ENCODE peak calls at places on chromosome 6, in five cellular contexts. R is Panc1, S is iPS DF 6.9, D is IMR-90, W is Peyer's patch. L is an unnamed sample.

GRCh38 chr6:116277124-116277523 is 2.6 kb downstream of the TSPYL1 start:
- DNase-seq in R (no peak), D (no peak), W (no peak), S (no peak), L (peak)

GRCh38 chr6:87297115-87297514 is 25.3 kb upstream of the SMIM8 start:
- DNase-seq in D (peak), W (no peak), R (no peak), S (no peak), L (no peak)

GRCh38 chr6:31609519-31610406 is 5.3 kb upstream of the AIF1 start:
- DNase-seq in D (no peak), W (no peak), R (no peak), S (no peak), L (peak)

GRCh38 chr6:150236114-150236513 is 93.3 kb downstream of the PPP1R14C start:
- DNase-seq in D (no peak), S (no peak), W (no peak), R (no peak), L (no peak)

GRCh38 chr6:13194852-13195251 is 133.5 kb downstream of the TBC1D7 start:
- DNase-seq in R (peak), W (peak), D (peak), S (peak), L (peak)

GRCh38 chr6:42791706-42792320 is 10.0 kb downstream of the BICRAL start:
- DNase-seq in W (no peak), R (no peak), S (no peak), D (peak), L (no peak)

GRCh38 chr6:116190550-116190949 is 63.3 kb downstream of the TSPYL4 start:
- DNase-seq in W (no peak), R (no peak), D (peak), S (no peak), L (peak)

GRCh38 chr6:38283734-38284362 is 355.9 kb downstream of the BTBD9 start:
- DNase-seq in R (peak), D (peak), W (no peak), S (no peak), L (no peak)

GRCh38 chr6:36703081-36703606 is 5.5 kb downstream of the RAB44 start:
- DNase-seq in S (no peak), W (no peak), R (no peak), D (no peak), L (no peak)

GRCh38 chr6:42726026-42726425 is 3.6 kb upstream of the PRPH2 start:
- DNase-seq in R (no peak), S (no peak), D (no peak), W (no peak), L (no peak)

GRCh38 chr6:128807577-128807976 is 75.4 kb upstream of the LAMA2 start:
- DNase-seq in S (peak), D (peak), W (no peak), R (peak), L (no peak)

GRCh38 chr6:41036188-41036587 is 2.8 kb downstream of the UNC5CL start:
- DNase-seq in S (no peak), R (no peak), D (no peak), W (no peak), L (no peak)

GRCh38 chr6:151067684-151068596 is 171.8 kb upstream of the AKAP12 start:
- DNase-seq in R (peak), W (no peak), D (peak), S (no peak), L (peak)

GRCh38 chr6:130420911-130421310 is 55.1 kb downstream of the TMEM200A start:
- DNase-seq in D (no peak), S (no peak), R (no peak), W (no peak), L (no peak)

GRCh38 chr6:28977351-28978136 is 27.6 kb downstream of the ZNF311 start:
- DNase-seq in W (no peak), D (peak), S (no peak), R (no peak), L (peak)

GRCh38 chr6:168860987-168861386 is 392.7 kb downstream of the THBS2 start:
- DNase-seq in S (no peak), R (no peak), W (no peak), D (no peak), L (no peak)

GRCh38 chr6:119273799-119274595 is 75.6 kb downstream of the MAN1A1 start:
- DNase-seq in R (no peak), D (peak), W (no peak), S (no peak), L (no peak)

GRCh38 chr6:40482532-40482931 is 104.6 kb downstream of the LRFN2 start:
- DNase-seq in S (no peak), D (no peak), W (no peak), R (no peak), L (no peak)

GRCh38 chr6:38909020-38909730 is 139.4 kb upstream of the GLP1R start:
- DNase-seq in R (no peak), S (no peak), W (no peak), D (no peak), L (no peak)

GRCh38 chr6:104955491-104955890 is 1.4 kb upstream of the LIN28B start:
- DNase-seq in R (no peak), D (no peak), W (no peak), S (no peak), L (no peak)
- H3K4me3 ChIP-seq in R (peak), D (no peak), W (no peak), S (no peak), L (no peak)

DNA sequence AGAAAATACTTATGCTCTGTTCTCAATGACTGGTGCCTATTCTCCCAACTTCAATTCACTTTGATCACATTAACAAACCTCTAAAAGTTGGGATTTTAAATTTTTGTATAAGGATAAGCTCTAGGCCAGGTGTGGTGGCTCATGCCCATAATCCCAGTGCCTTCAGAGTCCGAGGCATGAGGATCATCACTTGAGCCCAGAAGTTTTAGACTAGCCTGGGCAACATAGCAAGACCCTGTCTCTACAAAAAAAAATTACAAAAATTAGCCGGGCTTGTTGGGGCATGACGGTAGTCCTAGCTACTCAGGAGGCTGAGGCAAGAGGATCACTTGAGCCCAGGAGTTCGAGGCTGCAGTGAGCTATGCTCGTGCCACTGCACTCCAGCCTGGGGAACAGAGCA is 3.9 kb downstream of the SSR1 start:
- DNase-seq in W (no peak), R (no peak), S (no peak), D (no peak), L (no peak)
- H3K27ac ChIP-seq in W (no peak), R (no peak), S (no peak), D (no peak), L (peak)

GRCh38 chr6:18498408-18498807 is 111.3 kb downstream of the RNF144B start:
- DNase-seq in D (no peak), R (no peak), W (no peak), S (no peak), L (no peak)
- H3K4me3 ChIP-seq in D (no peak), R (no peak), W (no peak), S (no peak), L (no peak)

DNA sequence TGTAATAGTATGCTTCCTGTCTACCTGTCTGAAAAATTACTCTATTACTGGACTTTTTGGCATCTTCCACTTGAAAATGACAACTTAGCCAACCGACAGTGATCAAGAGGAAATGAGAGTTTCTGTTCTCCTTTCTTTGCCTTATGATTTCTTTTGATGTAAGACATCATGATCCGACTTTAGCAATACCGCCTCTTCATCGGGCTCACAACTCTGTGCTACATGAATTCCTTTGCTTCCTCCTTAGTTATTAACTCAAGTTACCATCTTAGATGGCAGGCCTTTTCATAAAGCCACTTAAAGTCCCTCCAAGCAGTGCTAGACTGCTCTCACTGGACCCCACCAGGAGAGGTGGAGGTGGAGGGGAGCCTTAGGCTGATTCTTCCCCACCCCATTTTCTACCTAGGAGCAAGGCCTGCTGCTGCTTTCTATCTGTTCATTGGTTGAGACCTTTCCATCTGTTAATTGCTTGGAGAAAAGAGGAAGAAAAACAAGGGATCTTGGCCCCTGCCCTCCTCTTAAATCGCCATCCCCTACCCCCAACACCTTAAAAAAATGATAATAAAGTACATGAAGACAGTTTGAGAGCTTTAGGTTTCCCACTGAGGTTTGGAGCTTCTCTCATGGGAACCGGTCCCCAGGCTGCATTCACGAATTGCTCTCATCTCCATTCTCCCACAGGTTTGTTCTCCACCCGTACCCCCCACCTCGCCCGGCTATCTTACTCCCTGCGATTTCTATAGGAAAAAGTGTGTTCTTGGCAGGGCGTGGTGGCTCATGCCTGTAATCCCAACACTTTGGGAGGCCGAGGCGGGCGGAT is 21.6 kb upstream of the MCM3 start:
- DNase-seq in R (no peak), S (no peak), D (no peak), W (peak), L (no peak)
- H3K27ac ChIP-seq in R (no peak), S (no peak), D (no peak), W (peak), L (no peak)

DNA sequence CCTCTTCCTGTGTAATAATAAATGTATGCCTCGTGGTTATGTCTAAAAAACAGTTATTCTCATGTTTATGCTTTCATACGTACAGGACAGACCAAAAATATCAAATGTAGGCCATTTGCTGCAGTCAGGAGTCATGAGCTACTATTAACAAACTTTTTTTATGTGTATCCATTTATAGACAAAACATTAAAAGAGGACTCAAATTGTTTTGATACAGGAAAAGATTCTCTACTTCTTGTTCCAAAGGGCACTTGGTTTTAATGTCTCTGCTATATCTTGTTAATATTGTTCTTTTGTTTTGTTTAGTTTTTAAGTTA is 155.2 kb downstream of the ZDHHC14 start:
- DNase-seq in W (no peak), S (no peak), R (no peak), D (no peak), L (no peak)
- H3K4me3 ChIP-seq in W (no peak), S (no peak), R (peak), D (no peak), L (no peak)

DNA sequence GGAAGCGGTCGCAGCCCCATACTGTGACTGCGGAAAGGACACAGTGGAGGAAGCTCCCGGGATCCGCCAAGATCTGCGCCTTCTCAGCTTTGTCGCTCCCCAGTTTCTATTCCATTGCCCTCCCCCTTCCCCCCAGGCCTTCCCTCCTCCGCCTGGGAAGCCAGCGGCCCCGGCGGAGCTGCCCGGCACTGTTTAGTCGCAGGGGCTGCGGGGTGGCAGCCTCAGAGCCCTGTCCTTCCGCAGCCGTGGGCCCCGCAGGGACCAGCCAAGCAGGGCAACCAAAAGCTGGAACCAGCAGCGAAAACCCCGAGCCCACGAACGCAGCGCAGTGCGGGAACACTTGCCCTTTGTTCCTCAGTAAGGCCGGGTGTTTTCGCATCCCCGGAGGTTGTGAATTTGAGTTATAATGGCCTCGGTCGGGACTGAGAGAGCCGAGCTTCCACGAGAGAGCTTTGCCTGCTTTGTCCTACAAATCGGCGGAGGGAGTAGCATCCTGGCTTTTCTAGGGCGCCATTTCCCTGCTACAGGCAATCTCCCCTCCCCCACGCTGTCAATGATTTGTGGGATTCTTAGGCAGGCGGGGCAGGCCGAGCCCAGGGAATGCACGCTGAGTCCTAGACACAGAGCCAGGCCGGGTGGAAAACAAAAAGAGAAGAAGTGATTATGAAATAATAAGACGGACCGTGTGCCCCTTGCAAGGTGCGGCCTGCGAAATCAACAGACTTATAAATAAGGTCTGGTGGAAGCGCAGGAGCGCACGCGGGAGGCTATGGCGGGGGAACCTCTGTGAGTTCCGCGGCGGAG is 4.0 kb upstream of the TUBB2B start:
- DNase-seq in S (no peak), W (peak), R (no peak), D (peak), L (peak)
- H3K27ac ChIP-seq in S (no peak), W (peak), R (peak), D (peak), L (peak)

DNA sequence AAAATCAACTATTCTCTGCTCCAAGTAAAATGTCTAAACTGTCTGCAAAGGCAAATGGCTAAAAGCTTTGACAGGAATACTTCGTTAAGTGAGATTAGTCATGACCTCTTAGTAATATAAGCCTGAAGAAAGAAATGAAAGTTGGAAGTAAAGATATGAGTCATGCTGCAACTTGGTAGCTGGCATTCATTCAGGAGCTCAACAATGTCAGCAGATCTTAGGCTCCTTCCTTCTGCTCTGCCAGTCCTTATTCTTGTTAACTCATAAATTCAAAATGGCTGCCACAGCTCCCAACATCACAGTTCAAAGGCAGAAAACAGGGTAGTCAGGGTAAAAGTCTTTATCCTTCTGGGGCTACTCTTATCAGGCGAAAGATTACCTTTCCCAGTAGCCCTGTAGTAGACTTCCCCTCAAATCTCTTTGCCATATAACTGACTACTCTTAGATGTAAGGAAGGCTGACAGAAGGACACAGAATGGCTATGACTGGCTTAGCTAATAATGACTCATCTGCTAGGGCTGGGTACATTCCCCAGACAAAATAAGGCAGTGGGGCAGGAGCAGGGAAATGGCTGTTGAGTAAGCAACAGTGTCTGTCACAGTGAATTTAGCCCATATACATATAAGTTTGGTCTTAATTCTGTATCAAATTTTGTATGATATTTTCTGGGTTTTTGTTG is 24.4 kb upstream of the C6orf62 start:
- DNase-seq in W (no peak), R (peak), D (peak), S (no peak), L (peak)
- H3K4me3 ChIP-seq in W (no peak), R (no peak), D (peak), S (no peak), L (peak)

GRCh38 chr6:90105766-90106165 is 190.9 kb downstream of the BACH2 start:
- DNase-seq in W (no peak), S (no peak), R (no peak), D (no peak), L (peak)

GRCh38 chr6:90101403-90101802 is 195.2 kb downstream of the BACH2 start:
- DNase-seq in D (no peak), S (no peak), W (no peak), R (no peak), L (no peak)

GRCh38 chr6:90100059-90100665 is 196.5 kb downstream of the BACH2 start:
- DNase-seq in D (no peak), W (no peak), S (no peak), R (no peak), L (no peak)

GRCh38 chr6:90106449-90106848 is 190.2 kb downstream of the BACH2 start:
- DNase-seq in D (no peak), S (no peak), W (no peak), R (no peak), L (no peak)

DNA sequence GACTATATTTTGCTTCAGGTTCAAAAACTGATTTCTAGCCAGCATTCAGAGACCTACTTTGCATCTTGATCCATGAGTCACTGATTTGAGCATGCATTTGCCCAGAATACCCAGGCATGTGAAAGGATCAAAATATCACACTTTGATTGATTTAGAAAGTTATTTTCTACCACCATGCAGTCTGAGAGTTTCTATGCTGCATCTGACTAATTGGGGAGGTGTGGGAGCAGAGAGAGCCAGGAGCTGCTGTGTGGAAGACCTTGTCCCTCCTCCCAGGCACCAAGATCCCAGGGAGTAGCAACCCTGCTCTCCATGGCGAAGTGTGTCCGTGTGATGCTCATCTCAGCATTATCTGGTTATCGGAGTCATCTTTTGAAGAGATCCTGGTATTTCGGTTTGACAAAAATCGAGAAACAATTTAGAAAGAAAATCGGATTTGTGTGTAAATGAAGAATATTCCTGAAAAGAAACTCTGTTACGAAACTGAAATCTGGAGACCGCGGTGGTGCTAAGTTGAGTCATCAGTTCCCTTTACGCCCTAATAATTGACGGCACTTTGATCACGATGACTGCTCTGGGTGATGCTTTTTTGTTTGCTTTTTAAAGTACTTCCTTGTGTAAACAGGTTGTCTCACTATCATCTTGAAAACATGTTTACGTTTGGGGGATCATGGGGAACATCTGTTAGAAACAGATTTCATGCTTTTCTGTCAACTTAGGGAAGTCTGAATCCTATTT is 193.4 kb downstream of the BACH2 start:
- DNase-seq in D (no peak), W (peak), S (no peak), R (no peak), L (no peak)
- H3K27ac ChIP-seq in D (no peak), W (no peak), S (no peak), R (no peak), L (no peak)